ENCODE peak calls at places on chromosomes 4 and X, in four cellular contexts. One of them, this sample, is unnamed.

GRCh38 chr4:145775406-145775805 is 95.5 kb downstream of the C4orf51 start:
- DNase-seq in left lung: no peak
- DNase-seq in HepG2: no peak
- DNase-seq in body of pancreas: no peak
- DNase-seq in this sample: no peak

GRCh38 chr4:6598127-6598526 is 23.1 kb downstream of the MAN2B2 start:
- DNase-seq in left lung: no peak
- DNase-seq in HepG2: no peak
- DNase-seq in body of pancreas: no peak
- DNase-seq in this sample: no peak

GRCh38 chrX:43882294-43882681 is at the start of gene MAOB:
- DNase-seq in left lung: peak; percentile 39
- DNase-seq in HepG2: peak; percentile 63
- DNase-seq in body of pancreas: peak; percentile 13
- DNase-seq in this sample: no peak

GRCh38 chrX:67893931-67894330 is 350.1 kb downstream of the AR start:
- DNase-seq in left lung: no peak
- DNase-seq in HepG2: no peak
- DNase-seq in body of pancreas: no peak
- DNase-seq in this sample: no peak

GRCh38 chrX:9912341-9912740 is 54.8 kb upstream of the CLDN34 start:
- DNase-seq in left lung: no peak
- DNase-seq in HepG2: no peak
- DNase-seq in body of pancreas: no peak
- DNase-seq in this sample: peak; percentile 88

GRCh38 chrX:29690061-29690460 is 525.3 kb upstream of the MAGEB2 start:
- DNase-seq in left lung: no peak
- DNase-seq in HepG2: no peak
- DNase-seq in body of pancreas: no peak
- DNase-seq in this sample: no peak

GRCh38 chr4:3680656-3681055 is 85.5 kb upstream of the ADRA2C start:
- DNase-seq in left lung: peak; percentile 9
- DNase-seq in HepG2: no peak
- DNase-seq in body of pancreas: no peak
- DNase-seq in this sample: no peak

GRCh38 chrX:110317079-110317819 is 636 bp downstream of the AMMECR1 start:
- DNase-seq in left lung: peak; percentile 41
- DNase-seq in HepG2: no peak
- DNase-seq in body of pancreas: peak; percentile 14
- DNase-seq in this sample: peak; percentile 2

GRCh38 chr4:183300070-183300469 is 20.0 kb downstream of the CLDN22 start:
- DNase-seq in left lung: peak; percentile 63
- DNase-seq in HepG2: no peak
- DNase-seq in body of pancreas: no peak
- DNase-seq in this sample: peak; percentile 25

GRCh38 chr4:183686461-183686860 is 27.4 kb downstream of the TRAPPC11 start:
- DNase-seq in left lung: no peak
- DNase-seq in HepG2: no peak
- DNase-seq in body of pancreas: no peak
- DNase-seq in this sample: no peak

GRCh38 chr4:120395746-120396145 is 329.1 kb upstream of the MAD2L1 start:
- DNase-seq in left lung: no peak
- DNase-seq in HepG2: no peak
- DNase-seq in body of pancreas: no peak
- DNase-seq in this sample: no peak

GRCh38 chr4:137685357-137685756 is 153.1 kb upstream of the PCDH18 start:
- DNase-seq in left lung: no peak
- DNase-seq in HepG2: no peak
- DNase-seq in body of pancreas: no peak
- DNase-seq in this sample: no peak

GRCh38 chrX:17812763-17813162 is 48.3 kb downstream of the RAI2 start:
- DNase-seq in left lung: no peak
- DNase-seq in HepG2: no peak
- DNase-seq in body of pancreas: no peak
- DNase-seq in this sample: peak; percentile 1

GRCh38 chr4:165203541-165204461 is 3.6 kb upstream of the KLHL2 start:
- DNase-seq in left lung: no peak
- DNase-seq in HepG2: no peak
- DNase-seq in body of pancreas: no peak
- DNase-seq in this sample: peak; percentile 52

GRCh38 chr4:174669278-174669677 is 147.0 kb upstream of the HPGD start:
- DNase-seq in left lung: no peak
- DNase-seq in HepG2: no peak
- DNase-seq in body of pancreas: no peak
- DNase-seq in this sample: peak; percentile 97

GRCh38 chr4:16896871-16897270 is 1.6 kb downstream of the LDB2 start:
- DNase-seq in left lung: no peak
- DNase-seq in HepG2: no peak
- DNase-seq in body of pancreas: no peak
- DNase-seq in this sample: no peak

GRCh38 chr4:39106011-39106410 is 44.0 kb downstream of the KLHL5 start:
- DNase-seq in left lung: no peak
- DNase-seq in HepG2: no peak
- DNase-seq in body of pancreas: no peak
- DNase-seq in this sample: no peak

GRCh38 chr4:90000995-90001394 is 106.3 kb downstream of the MMRN1 start:
- DNase-seq in left lung: no peak
- DNase-seq in HepG2: no peak
- DNase-seq in body of pancreas: no peak
- DNase-seq in this sample: no peak

GRCh38 chr4:22969314-22969896 is 276.7 kb downstream of the GBA3 start:
- DNase-seq in left lung: no peak
- DNase-seq in HepG2: peak; percentile 8
- DNase-seq in body of pancreas: no peak
- DNase-seq in this sample: peak; percentile 67

GRCh38 chrX:19793471-19793870 is 93.9 kb downstream of the SH3KBP1 start:
- DNase-seq in left lung: no peak
- DNase-seq in HepG2: no peak
- DNase-seq in body of pancreas: no peak
- DNase-seq in this sample: peak; percentile 4

GRCh38 chrX:53049127-53049517 is 533 bp downstream of the GPR173 start:
- DNase-seq in left lung: no peak
- DNase-seq in HepG2: no peak
- DNase-seq in body of pancreas: no peak
- DNase-seq in this sample: no peak

GRCh38 chr4:148800943-148801342 is 358.7 kb upstream of the NR3C2 start:
- DNase-seq in left lung: no peak
- DNase-seq in HepG2: no peak
- DNase-seq in body of pancreas: no peak
- DNase-seq in this sample: no peak

GRCh38 chrX:4547218-4547836 is 833.9 kb upstream of the PRKX start:
- DNase-seq in left lung: no peak
- DNase-seq in HepG2: peak; percentile 8
- DNase-seq in body of pancreas: peak; percentile 42
- DNase-seq in this sample: peak; percentile 16

GRCh38 chrX:71493111-71493613 is 39.7 kb upstream of the OGT start:
- DNase-seq in left lung: no peak
- DNase-seq in HepG2: peak; percentile 6
- DNase-seq in body of pancreas: peak; percentile 14
- DNase-seq in this sample: peak; percentile 10
- H3K4me3 ChIP-seq in left lung: peak overlapping the region; percentile 33
- H3K4me3 ChIP-seq in HepG2: no peak overlapping the region
- H3K4me3 ChIP-seq in body of pancreas: no peak overlapping the region
- H3K4me3 ChIP-seq in this sample: no peak overlapping the region

DNA sequence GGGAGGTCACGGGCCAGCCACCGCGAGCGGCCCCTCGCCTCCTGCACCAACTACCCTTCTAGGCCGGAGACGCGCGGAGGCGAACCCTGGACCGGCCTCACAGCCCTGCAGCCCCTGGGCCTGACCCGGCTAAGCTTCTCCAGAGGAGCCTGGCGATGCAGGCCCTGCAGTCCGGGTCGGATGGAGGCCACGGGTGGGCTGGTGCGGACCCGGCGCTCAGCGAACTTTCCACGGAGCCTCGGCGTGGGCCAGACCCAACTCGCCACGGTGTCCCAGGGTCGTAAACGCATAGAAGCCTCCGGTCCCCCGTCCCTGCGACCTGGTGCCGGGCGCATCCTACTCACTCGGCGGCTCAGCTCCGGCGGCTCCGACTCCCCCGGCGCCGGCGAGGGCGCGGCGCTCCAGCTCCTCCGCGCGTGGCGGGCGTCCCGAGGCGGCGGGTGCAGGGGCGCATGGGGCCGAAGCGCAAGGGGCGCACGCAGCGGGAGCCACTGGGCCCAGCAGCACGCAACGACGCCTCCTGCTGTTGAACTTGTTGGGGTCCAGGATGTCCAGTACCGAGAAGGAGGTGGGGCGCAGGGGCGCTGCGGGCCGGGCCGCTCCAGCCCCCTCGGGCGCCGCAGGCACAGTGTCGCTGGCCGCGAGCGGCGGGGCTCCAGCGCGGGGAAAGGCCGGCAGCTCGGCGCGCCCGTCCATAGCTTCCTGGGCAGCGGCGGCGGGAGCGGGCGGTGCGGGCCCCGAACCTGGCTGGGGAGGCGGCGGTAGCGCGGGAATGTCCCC is 416 bp downstream of the NKX1-1 start:
- DNase-seq in left lung: no peak
- DNase-seq in HepG2: no peak
- DNase-seq in body of pancreas: no peak
- DNase-seq in this sample: no peak
- H3K36me3 ChIP-seq in left lung: no peaks in the 10 kb centered on the region
- H3K36me3 ChIP-seq in HepG2: no peaks in the 10 kb centered on the region
- H3K36me3 ChIP-seq in body of pancreas: no peaks in the 10 kb centered on the region
- H3K36me3 ChIP-seq in this sample: no peaks in the 10 kb centered on the region

DNA sequence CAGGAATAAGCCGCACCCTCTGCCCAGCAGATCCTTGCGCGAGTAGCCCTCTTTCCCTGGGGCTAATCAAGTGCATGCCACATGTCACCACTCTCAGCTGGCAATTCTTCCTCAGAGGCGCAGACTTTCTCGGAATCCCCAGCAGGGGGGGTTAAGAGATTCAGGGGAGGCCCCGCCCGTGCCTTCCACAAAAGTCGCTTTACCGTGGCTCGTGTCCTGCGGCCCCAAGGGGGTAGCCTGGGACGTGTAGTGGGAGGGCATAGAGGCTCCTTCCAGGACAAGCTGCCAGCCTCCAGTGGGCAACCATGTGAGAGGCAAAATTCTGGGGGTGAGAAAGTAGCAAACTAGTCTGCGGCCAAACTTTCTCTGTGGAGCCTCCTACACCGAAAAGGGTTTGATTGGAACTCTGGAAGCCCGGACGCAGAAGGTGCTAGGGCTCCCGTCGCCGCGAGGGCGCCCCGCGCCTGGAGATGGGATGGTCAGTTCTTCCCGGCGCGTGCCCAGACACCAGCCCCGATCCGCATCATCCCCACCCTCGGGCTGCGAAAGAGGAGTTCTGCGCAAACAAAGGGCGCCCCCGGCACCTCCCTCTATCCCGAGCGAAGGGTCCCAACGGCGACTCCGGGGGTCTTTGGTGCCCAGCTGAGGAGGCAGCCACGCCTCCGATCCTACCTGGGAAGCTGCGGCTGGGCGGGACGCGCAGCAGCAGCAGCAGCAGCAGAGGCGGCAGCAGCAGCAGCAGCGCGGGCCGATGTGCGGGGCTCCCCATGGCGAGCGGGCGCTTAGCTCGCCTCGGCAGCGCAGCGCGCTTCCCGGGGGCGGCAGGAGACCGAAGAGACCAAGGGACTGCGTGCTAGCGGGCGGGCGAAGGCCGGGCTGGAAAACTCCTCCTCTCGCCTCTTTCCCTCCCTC is at the start of gene SRPX:
- DNase-seq in left lung: peak; percentile 36
- DNase-seq in HepG2: no peak
- DNase-seq in body of pancreas: peak; percentile 20
- DNase-seq in this sample: peak; percentile 17
- TF ChIP-seq CTCF in left lung: no peak
- TF ChIP-seq CTCF in HepG2: peak; percentile 10
- TF ChIP-seq CTCF in body of pancreas: peak; percentile 11
- TF ChIP-seq CTCF in this sample: peak; percentile 35

GRCh38 chr4:73086095-73086869 is 16.8 kb upstream of the COX18 start:
- DNase-seq in left lung: no peak
- DNase-seq in HepG2: no peak
- DNase-seq in body of pancreas: no peak
- DNase-seq in this sample: no peak
- H3K4me3 ChIP-seq in left lung: no peak overlapping the region
- H3K4me3 ChIP-seq in HepG2: no peak overlapping the region
- H3K4me3 ChIP-seq in body of pancreas: no peak overlapping the region
- H3K4me3 ChIP-seq in this sample: no peak overlapping the region

DNA sequence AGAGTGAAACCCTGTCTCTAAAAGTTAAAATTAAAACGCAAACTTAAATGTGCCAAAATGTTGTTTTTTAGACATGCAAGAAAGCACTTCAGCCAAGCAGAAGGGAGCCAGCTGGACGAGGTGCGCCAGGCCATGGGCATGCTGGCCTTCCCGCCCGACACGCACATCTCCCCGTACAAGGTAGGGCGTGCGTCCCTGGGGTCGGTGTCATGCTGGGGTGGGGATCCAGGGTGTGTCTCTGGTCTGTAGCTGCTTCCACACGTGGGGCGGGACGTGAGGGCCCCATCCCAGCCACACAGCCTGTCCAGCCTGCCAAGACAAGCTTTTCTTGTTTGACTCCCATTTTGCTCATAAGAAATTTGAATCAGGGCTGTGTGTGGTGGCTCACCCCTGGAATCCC is 14.3 kb upstream of the UVSSA start:
- DNase-seq in left lung: no peak
- DNase-seq in HepG2: no peak
- DNase-seq in body of pancreas: no peak
- DNase-seq in this sample: no peak
- H3K36me3 ChIP-seq in left lung: peaks cover 81% of the 10 kb centered on the region
- H3K36me3 ChIP-seq in HepG2: peaks cover 28% of the 10 kb centered on the region
- H3K36me3 ChIP-seq in body of pancreas: no peaks in the 10 kb centered on the region
- H3K36me3 ChIP-seq in this sample: peaks cover 49% of the 10 kb centered on the region

DNA sequence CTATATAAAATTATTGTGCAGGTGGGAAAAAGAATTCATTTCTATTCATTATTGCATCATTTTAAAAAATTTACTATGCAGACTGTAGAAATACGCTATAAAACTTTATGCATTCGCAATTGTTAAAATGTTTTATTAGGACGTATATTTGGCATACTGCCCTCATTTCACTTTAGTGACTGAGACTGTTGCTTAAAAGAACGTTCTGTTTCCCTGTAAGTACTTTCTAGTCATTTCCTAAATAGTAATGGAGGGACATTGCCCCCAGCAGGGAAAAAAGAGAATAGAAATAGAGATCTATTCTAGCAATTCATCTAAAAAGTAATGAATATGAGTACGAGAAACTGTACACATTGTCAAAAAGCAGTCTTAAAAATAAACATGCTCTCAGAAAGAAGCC is 1295.8 kb upstream of the TENM3 start:
- DNase-seq in left lung: no peak
- DNase-seq in HepG2: no peak
- DNase-seq in body of pancreas: no peak
- DNase-seq in this sample: no peak
- TF ChIP-seq CTCF in left lung: no peak
- TF ChIP-seq CTCF in HepG2: no peak
- TF ChIP-seq CTCF in body of pancreas: no peak
- TF ChIP-seq CTCF in this sample: no peak

GRCh38 chrX:151973851-151974335 is 583 bp downstream of the GABRE start:
- DNase-seq in left lung: peak; percentile 40
- DNase-seq in HepG2: no peak
- DNase-seq in body of pancreas: peak; percentile 14
- DNase-seq in this sample: peak; percentile 26

GRCh38 chrX:151973262-151973661 is 1.2 kb downstream of the GABRE start:
- DNase-seq in left lung: no peak
- DNase-seq in HepG2: no peak
- DNase-seq in body of pancreas: no peak
- DNase-seq in this sample: peak; percentile 38

GRCh38 chrX:151975228-151975593 is 735 bp upstream of the GABRE start:
- DNase-seq in left lung: no peak
- DNase-seq in HepG2: no peak
- DNase-seq in body of pancreas: no peak
- DNase-seq in this sample: no peak

GRCh38 chrX:151975736-151976275 is 1.3 kb upstream of the GABRE start:
- DNase-seq in left lung: no peak
- DNase-seq in HepG2: no peak
- DNase-seq in body of pancreas: no peak
- DNase-seq in this sample: no peak

GRCh38 chrX:151974336-151975227 is at the start of gene GABRE:
- DNase-seq in left lung: peak; percentile 45
- DNase-seq in HepG2: no peak
- DNase-seq in body of pancreas: peak; percentile 46
- DNase-seq in this sample: no peak
- H3K4me3 ChIP-seq in left lung: peak within 1 kb of the TSS; percentile 47
- H3K4me3 ChIP-seq in HepG2: peak within 1 kb of the TSS; percentile 68
- H3K4me3 ChIP-seq in body of pancreas: peak within 1 kb of the TSS; percentile 15
- H3K4me3 ChIP-seq in this sample: peak within 1 kb of the TSS; percentile 58

This sample was measured in bronchial epithelial cell.